ENCODE peak calls at places on chromosomes 3 and 15, in four cellular contexts. One of them, this sample, is unnamed.
A peak's percentile ranks its signal among the peaks of the same experiment; 100 is the strongest.

GRCh38 chr3:177468331-177468730 is 271.0 kb upstream of the TBL1XR1 start:
- DNase-seq in HCT116: no peak
- DNase-seq in GM12878: no peak
- DNase-seq in GM23248: peak; percentile 89
- DNase-seq in this sample: peak; percentile 76

GRCh38 chr3:123085293-123085949 is 18.6 kb downstream of the PDIA5 start:
- DNase-seq in GM12878: no peak
- DNase-seq in HCT116: no peak
- DNase-seq in GM23248: no peak
- DNase-seq in this sample: no peak

GRCh38 chr15:84685304-84685703 is 27.3 kb upstream of the NMB start:
- DNase-seq in HCT116: peak; percentile 50
- DNase-seq in GM12878: no peak
- DNase-seq in GM23248: peak; percentile 92
- DNase-seq in this sample: peak; percentile 93

GRCh38 chr15:63288778-63289378 is 11.5 kb downstream of the APH1B start:
- DNase-seq in GM23248: peak; percentile 83
- DNase-seq in HCT116: peak; percentile 33
- DNase-seq in GM12878: no peak
- DNase-seq in this sample: peak; percentile 86

GRCh38 chr3:77967621-77968020 is 927.7 kb downstream of the ROBO2 start:
- DNase-seq in GM12878: no peak
- DNase-seq in HCT116: no peak
- DNase-seq in GM23248: no peak
- DNase-seq in this sample: peak; percentile 18

GRCh38 chr3:139292192-139292591 is 51.6 kb upstream of the MRPS22 start:
- DNase-seq in GM23248: peak; percentile 58
- DNase-seq in HCT116: no peak
- DNase-seq in GM12878: no peak
- DNase-seq in this sample: no peak

GRCh38 chr3:108662141-108662738 is 72.7 kb downstream of the DZIP3 start:
- DNase-seq in HCT116: peak; percentile 43
- DNase-seq in GM12878: peak; percentile 11
- DNase-seq in GM23248: peak; percentile 86
- DNase-seq in this sample: peak; percentile 92

GRCh38 chr3:141797167-141797773 is 34.1 kb downstream of the GRK7 start:
- DNase-seq in HCT116: no peak
- DNase-seq in GM23248: peak; percentile 66
- DNase-seq in GM12878: no peak
- DNase-seq in this sample: no peak

GRCh38 chr15:63891079-63891762 is 57.5 kb upstream of the HERC1 start:
- DNase-seq in GM12878: peak; percentile 72
- DNase-seq in GM23248: peak; percentile 81
- DNase-seq in HCT116: peak; percentile 81
- DNase-seq in this sample: peak; percentile 88

GRCh38 chr3:141653872-141654271 is 84.2 kb upstream of the RNF7 start:
- DNase-seq in GM23248: no peak
- DNase-seq in HCT116: no peak
- DNase-seq in GM12878: no peak
- DNase-seq in this sample: no peak

GRCh38 chr3:30681276-30682211 is 75.1 kb downstream of the TGFBR2 start:
- DNase-seq in HCT116: no peak
- DNase-seq in GM23248: peak; percentile 60
- DNase-seq in GM12878: no peak
- DNase-seq in this sample: peak; percentile 62

GRCh38 chr3:40828741-40829415 is 304.1 kb downstream of the ZNF621 start:
- DNase-seq in GM12878: no peak
- DNase-seq in HCT116: no peak
- DNase-seq in GM23248: no peak
- DNase-seq in this sample: no peak

GRCh38 chr3:98022978-98023820 is 11.9 kb downstream of the GABRR3 start:
- DNase-seq in GM12878: no peak
- DNase-seq in HCT116: peak; percentile 60
- DNase-seq in GM23248: peak; percentile 73
- DNase-seq in this sample: peak; percentile 93

GRCh38 chr3:43023066-43023465 is 44.0 kb downstream of the GASK1A start:
- DNase-seq in GM23248: no peak
- DNase-seq in GM12878: no peak
- DNase-seq in HCT116: no peak
- DNase-seq in this sample: no peak

GRCh38 chr3:139629033-139629432 is 48.7 kb downstream of the NMNAT3 start:
- DNase-seq in HCT116: peak; percentile 18
- DNase-seq in GM12878: no peak
- DNase-seq in GM23248: peak; percentile 5
- DNase-seq in this sample: no peak

GRCh38 chr3:14773691-14774128 is 45.1 kb upstream of the FGD5 start:
- DNase-seq in HCT116: no peak
- DNase-seq in GM12878: no peak
- DNase-seq in GM23248: no peak
- DNase-seq in this sample: no peak

GRCh38 chr3:63354160-63354559 is 76.1 kb downstream of the SYNPR start:
- DNase-seq in GM23248: peak; percentile 39
- DNase-seq in GM12878: no peak
- DNase-seq in HCT116: no peak
- DNase-seq in this sample: no peak

GRCh38 chr3:31740397-31740796 is 207.7 kb downstream of the STT3B start:
- DNase-seq in GM12878: no peak
- DNase-seq in HCT116: no peak
- DNase-seq in GM23248: no peak
- DNase-seq in this sample: no peak

GRCh38 chr15:53974813-53975212 is 3.4 kb upstream of the UNC13C start:
- DNase-seq in GM23248: no peak
- DNase-seq in GM12878: no peak
- DNase-seq in HCT116: no peak
- DNase-seq in this sample: no peak

GRCh38 chr3:6867269-6867668 is 6.4 kb downstream of the GRM7 start:
- DNase-seq in GM23248: no peak
- DNase-seq in HCT116: no peak
- DNase-seq in GM12878: no peak
- DNase-seq in this sample: no peak

GRCh38 chr3:38834110-38834509 is 18.1 kb upstream of the SCN10A start:
- DNase-seq in GM23248: peak; percentile 92
- DNase-seq in GM12878: no peak
- DNase-seq in HCT116: peak; percentile 13
- DNase-seq in this sample: peak; percentile 87

GRCh38 chr15:52263563-52263962 is 32.0 kb downstream of the MYO5C start:
- DNase-seq in HCT116: no peak
- DNase-seq in GM23248: no peak
- DNase-seq in GM12878: no peak
- DNase-seq in this sample: no peak

GRCh38 chr15:52259503-52259902 is 36.1 kb downstream of the MYO5C start:
- DNase-seq in HCT116: no peak
- DNase-seq in GM23248: no peak
- DNase-seq in GM12878: no peak
- DNase-seq in this sample: no peak

GRCh38 chr15:52261026-52261425 is 34.6 kb downstream of the MYO5C start:
- DNase-seq in GM23248: no peak
- DNase-seq in HCT116: no peak
- DNase-seq in GM12878: no peak
- DNase-seq in this sample: no peak

GRCh38 chr15:52262364-52262763 is 33.2 kb downstream of the MYO5C start:
- DNase-seq in GM23248: no peak
- DNase-seq in HCT116: no peak
- DNase-seq in GM12878: no peak
- DNase-seq in this sample: no peak

DNA sequence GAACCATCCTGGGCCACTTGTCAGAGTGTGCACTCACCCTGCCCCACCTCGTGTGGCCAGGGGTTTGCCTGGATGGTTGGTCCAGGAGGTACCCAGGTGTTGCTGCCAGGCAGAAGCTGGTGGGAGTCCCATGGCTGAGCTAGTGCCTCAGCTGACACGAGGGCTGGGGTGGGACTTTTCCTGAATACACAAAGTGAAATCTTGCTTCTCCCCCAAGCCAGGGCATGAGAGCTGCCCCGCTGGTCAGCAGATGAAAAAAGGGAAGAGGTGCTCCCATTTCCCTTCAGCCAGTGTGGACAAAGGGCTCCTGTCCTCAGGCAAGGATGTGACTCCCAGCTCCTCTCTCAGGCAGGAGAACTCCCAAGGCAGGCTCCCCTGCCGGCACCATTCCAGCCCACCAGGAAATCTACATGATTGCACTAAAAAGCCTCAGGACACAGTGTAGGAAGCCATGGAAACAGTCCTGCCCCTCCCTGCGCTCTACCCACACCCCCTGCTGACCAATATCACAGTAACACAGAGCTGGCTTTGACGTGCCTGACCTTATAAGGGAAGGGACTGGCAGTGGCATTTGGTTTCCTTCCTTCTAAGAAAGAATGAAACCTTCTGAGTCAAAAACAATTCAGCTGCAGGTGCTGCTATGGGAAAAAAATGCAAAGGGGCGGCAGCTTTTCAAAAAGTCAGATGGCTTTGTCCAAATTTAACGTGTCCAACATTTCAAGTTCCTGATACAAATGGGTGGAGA is 33.9 kb downstream of the MYO5C start:
- DNase-seq in GM12878: peak; percentile 86
- DNase-seq in GM23248: peak; percentile 73
- DNase-seq in HCT116: peak; percentile 26
- DNase-seq in this sample: peak; percentile 71
- H3K9ac ChIP-seq in GM12878: peak overlapping the region; percentile 73
- H3K9ac ChIP-seq in GM23248: no peak overlapping the region
- H3K9ac ChIP-seq in HCT116: no peak overlapping the region
- H3K9ac ChIP-seq in this sample: no peak overlapping the region

GRCh38 chr3:37139567-37140052 is 34.8 kb downstream of the LRRFIP2 start:
- DNase-seq in GM23248: no peak
- DNase-seq in HCT116: no peak
- DNase-seq in GM12878: no peak
- DNase-seq in this sample: no peak

GRCh38 chr3:37135561-37135960 is 38.8 kb downstream of the LRRFIP2 start:
- DNase-seq in GM23248: no peak
- DNase-seq in GM12878: no peak
- DNase-seq in HCT116: no peak
- DNase-seq in this sample: no peak

GRCh38 chr3:37138816-37139215 is 35.6 kb downstream of the LRRFIP2 start:
- DNase-seq in GM23248: no peak
- DNase-seq in GM12878: no peak
- DNase-seq in HCT116: no peak
- DNase-seq in this sample: no peak

GRCh38 chr3:37137516-37137915 is 36.9 kb downstream of the LRRFIP2 start:
- DNase-seq in GM12878: no peak
- DNase-seq in GM23248: no peak
- DNase-seq in HCT116: no peak
- DNase-seq in this sample: no peak

GRCh38 chr3:37136067-37136466 is 38.3 kb downstream of the LRRFIP2 start:
- DNase-seq in GM23248: no peak
- DNase-seq in GM12878: no peak
- DNase-seq in HCT116: no peak
- DNase-seq in this sample: peak; percentile 48
- H3K36me3 ChIP-seq in GM23248: no peaks in the 10 kb centered on the region
- H3K36me3 ChIP-seq in GM12878: no peaks in the 10 kb centered on the region
- H3K36me3 ChIP-seq in HCT116: no peaks in the 10 kb centered on the region
- H3K36me3 ChIP-seq in this sample: peaks cover 1% of the 10 kb centered on the region

GRCh38 chr3:12796171-12797123 is at the start of gene CAND2:
- DNase-seq in HCT116: no peak
- DNase-seq in GM12878: no peak
- DNase-seq in GM23248: peak; percentile 70
- DNase-seq in this sample: peak; percentile 70
- H3K9ac ChIP-seq in HCT116: no peak within 1 kb of the TSS
- H3K9ac ChIP-seq in GM12878: peak within 1 kb of the TSS; percentile 12
- H3K9ac ChIP-seq in GM23248: peak within 1 kb of the TSS; percentile 59
- H3K9ac ChIP-seq in this sample: peak within 1 kb of the TSS; percentile 52

DNA sequence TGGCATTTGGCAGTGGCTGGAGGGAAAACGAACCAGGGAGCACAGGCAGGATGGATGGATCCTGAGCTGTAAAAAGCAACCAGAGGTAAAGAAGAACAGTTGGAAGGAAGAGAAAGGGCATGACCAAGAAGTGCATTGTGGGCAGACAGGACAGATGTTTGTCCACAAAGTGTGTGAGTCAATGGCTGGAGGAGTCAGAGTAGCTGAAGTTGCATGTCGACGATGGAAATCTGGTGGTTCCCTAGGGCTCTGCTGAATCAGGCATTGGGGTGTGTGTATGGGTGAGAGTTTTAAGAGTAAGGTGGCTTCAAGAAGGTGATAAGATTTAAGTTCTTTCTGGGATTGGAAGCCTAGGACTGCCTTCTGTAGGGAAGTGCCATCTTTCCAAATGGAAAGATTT is 214.0 kb upstream of the BHLHE40 start:
- DNase-seq in GM23248: peak; percentile 28
- DNase-seq in GM12878: no peak
- DNase-seq in HCT116: no peak
- DNase-seq in this sample: no peak
- H3K36me3 ChIP-seq in GM23248: no peaks in the 10 kb centered on the region
- H3K36me3 ChIP-seq in GM12878: peaks cover 9% of the 10 kb centered on the region
- H3K36me3 ChIP-seq in HCT116: no peaks in the 10 kb centered on the region
- H3K36me3 ChIP-seq in this sample: no peaks in the 10 kb centered on the region

DNA sequence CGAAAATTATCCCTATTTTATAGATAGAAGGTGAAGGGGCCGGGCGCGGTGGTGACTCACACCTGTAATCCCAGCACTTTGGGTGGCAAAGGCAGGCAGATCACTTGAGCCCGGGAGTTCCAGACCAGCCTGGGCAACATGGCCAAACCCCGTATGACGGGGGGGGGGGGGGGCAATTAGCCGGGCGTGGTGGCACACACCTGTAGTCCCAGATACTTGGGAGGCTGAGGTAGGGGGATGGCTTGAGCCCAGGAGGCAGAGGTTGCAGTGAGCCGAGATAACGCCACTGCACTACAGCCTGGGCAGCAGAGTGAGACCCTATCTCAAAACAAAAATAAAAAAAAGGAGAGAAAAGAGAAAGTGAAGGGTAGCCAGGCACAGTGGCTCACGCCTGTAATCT is 1.4 kb downstream of the AAGAB start:
- DNase-seq in GM12878: no peak
- DNase-seq in GM23248: no peak
- DNase-seq in HCT116: no peak
- DNase-seq in this sample: no peak
- H3K9ac ChIP-seq in GM12878: no peak overlapping the region
- H3K9ac ChIP-seq in GM23248: peak overlapping the region; percentile 100
- H3K9ac ChIP-seq in HCT116: peak overlapping the region; percentile 87
- H3K9ac ChIP-seq in this sample: peak overlapping the region; percentile 90

GRCh38 chr3:9473496-9473895 is 76.1 kb downstream of the SETD5 start:
- DNase-seq in GM23248: peak; percentile 15
- DNase-seq in GM12878: no peak
- DNase-seq in HCT116: no peak
- DNase-seq in this sample: no peak

GRCh38 chr3:9476935-9477334 is 76.7 kb downstream of the LHFPL4 start:
- DNase-seq in GM23248: no peak
- DNase-seq in GM12878: no peak
- DNase-seq in HCT116: no peak
- DNase-seq in this sample: no peak

GRCh38 chr3:9469953-9470352 is 72.5 kb downstream of the SETD5 start:
- DNase-seq in GM23248: no peak
- DNase-seq in GM12878: no peak
- DNase-seq in HCT116: no peak
- DNase-seq in this sample: no peak

GRCh38 chr3:9480265-9480664 is 73.4 kb downstream of the LHFPL4 start:
- DNase-seq in GM12878: no peak
- DNase-seq in GM23248: no peak
- DNase-seq in HCT116: no peak
- DNase-seq in this sample: no peak

GRCh38 chr3:9474482-9474881 is 77.1 kb downstream of the SETD5 start:
- DNase-seq in HCT116: no peak
- DNase-seq in GM23248: no peak
- DNase-seq in GM12878: no peak
- DNase-seq in this sample: no peak
- H3K36me3 ChIP-seq in HCT116: peaks cover 87% of the 10 kb centered on the region
- H3K36me3 ChIP-seq in GM23248: peaks cover 74% of the 10 kb centered on the region
- H3K36me3 ChIP-seq in GM12878: peaks cover 63% of the 10 kb centered on the region
- H3K36me3 ChIP-seq in this sample: peaks cover 98% of the 10 kb centered on the region

This sample was measured in adipocyte.